ENCODE peak calls at places on chromosome 2, in nine cellular contexts. I, Q, X, V, P, F, M, G and D are unnamed samples.

GRCh38 chr2:223725494-223725893 is 111.9 kb downstream of the AP1S3 start:
- DNase-seq in I (peak), Q (peak), X (peak), V (peak), P (peak), F (peak), M (peak), G (peak), D (peak)

GRCh38 chr2:133500967-133501366 is 67.3 kb downstream of the NCKAP5 start:
- DNase-seq in I (no peak), Q (no peak), X (no peak), V (no peak), P (no peak), F (no peak), M (no peak), G (no peak), D (no peak)

GRCh38 chr2:150675807-150676206 is 188.3 kb upstream of the RND3 start:
- DNase-seq in I (no peak), Q (no peak), X (no peak), V (no peak), P (no peak), F (no peak), M (no peak), G (peak), D (no peak)

GRCh38 chr2:38200583-38200982 is 124.6 kb upstream of the CYP1B1 start:
- DNase-seq in I (no peak), Q (no peak), X (no peak), V (no peak), P (no peak), F (no peak), M (no peak), G (no peak), D (no peak)

GRCh38 chr2:138827426-138828054 is 47.4 kb upstream of the NXPH2 start:
- DNase-seq in I (peak), Q (no peak), X (peak), V (peak), P (no peak), F (peak), M (no peak), G (peak), D (peak)

GRCh38 chr2:37468139-37468538 is 123.7 kb downstream of the QPCT start:
- DNase-seq in I (no peak), Q (no peak), X (no peak), V (no peak), P (no peak), F (no peak), M (no peak), G (no peak), D (no peak)

GRCh38 chr2:23673830-23674679 is 252.9 kb downstream of the ATAD2B start:
- DNase-seq in I (peak), Q (no peak), X (no peak), V (peak), P (no peak), F (no peak), M (no peak), G (peak), D (peak)

GRCh38 chr2:68937346-68938055 is 15.2 kb downstream of the GKN2 start:
- DNase-seq in I (no peak), Q (no peak), X (no peak), V (no peak), P (no peak), F (no peak), M (no peak), G (no peak), D (no peak)

GRCh38 chr2:106314427-106314826 is 120.3 kb upstream of the UXS1 start:
- DNase-seq in I (no peak), Q (no peak), X (no peak), V (no peak), P (no peak), F (no peak), M (no peak), G (no peak), D (no peak)

GRCh38 chr2:151981886-151982285 is 117.0 kb downstream of the CACNB4 start:
- DNase-seq in I (no peak), Q (no peak), X (no peak), V (no peak), P (no peak), F (no peak), M (no peak), G (no peak), D (no peak)

GRCh38 chr2:240205348-240205747 is 64.9 kb upstream of the OTOS start:
- DNase-seq in I (no peak), Q (no peak), X (no peak), V (no peak), P (no peak), F (peak), M (peak), G (peak), D (no peak)